ENCODE peak calls at places on chromosomes 5 and 9, in four cellular contexts. A is uterus, R is ovary, D is A549. Y is an unnamed sample. For H3K4me1, the result is how much of the 10 kb centered on the place peaks cover.

GRCh38 chr9:70324963-70325362 is 66.2 kb downstream of the SMC5 start:
- DNase-seq in A (no peak), D (no peak), R (no peak), Y (no peak)

GRCh38 chr5:143213851-143214363 is 189.6 kb downstream of the NR3C1 start:
- DNase-seq in A (no peak), D (no peak), R (no peak), Y (no peak)

GRCh38 chr5:34905564-34905963 is 9.7 kb downstream of the RAD1 start:
- DNase-seq in A (no peak), D (peak), R (no peak), Y (no peak)

GRCh38 chr5:43638556-43638955 is 35.6 kb downstream of the NNT start:
- DNase-seq in A (no peak), R (no peak), D (no peak), Y (no peak)

GRCh38 chr5:18220631-18221030 is 586.4 kb downstream of the TAF11L14 start:
- DNase-seq in D (no peak), A (no peak), R (no peak), Y (no peak)

GRCh38 chr5:176818391-176819098 is 8.2 kb downstream of the UNC5A start:
- DNase-seq in A (no peak), D (no peak), R (no peak), Y (no peak)

GRCh38 chr5:12019306-12019705 is 115.1 kb upstream of the CTNND2 start:
- DNase-seq in D (no peak), R (no peak), A (no peak), Y (no peak)

GRCh38 chr9:113386571-113387393 is 10.0 kb upstream of the HDHD3 start:
- DNase-seq in A (no peak), R (no peak), D (no peak), Y (no peak)

GRCh38 chr9:13524245-13524644 is 244.8 kb upstream of the MPDZ start:
- DNase-seq in R (no peak), D (no peak), A (no peak), Y (no peak)

GRCh38 chr9:127122176-127123151 is at the start of gene ANGPTL2:
- DNase-seq in R (peak), D (no peak), A (peak), Y (peak)
- TF ChIP-seq POLR2A in R (peak), D (no peak), A (peak), Y (peak)

DNA sequence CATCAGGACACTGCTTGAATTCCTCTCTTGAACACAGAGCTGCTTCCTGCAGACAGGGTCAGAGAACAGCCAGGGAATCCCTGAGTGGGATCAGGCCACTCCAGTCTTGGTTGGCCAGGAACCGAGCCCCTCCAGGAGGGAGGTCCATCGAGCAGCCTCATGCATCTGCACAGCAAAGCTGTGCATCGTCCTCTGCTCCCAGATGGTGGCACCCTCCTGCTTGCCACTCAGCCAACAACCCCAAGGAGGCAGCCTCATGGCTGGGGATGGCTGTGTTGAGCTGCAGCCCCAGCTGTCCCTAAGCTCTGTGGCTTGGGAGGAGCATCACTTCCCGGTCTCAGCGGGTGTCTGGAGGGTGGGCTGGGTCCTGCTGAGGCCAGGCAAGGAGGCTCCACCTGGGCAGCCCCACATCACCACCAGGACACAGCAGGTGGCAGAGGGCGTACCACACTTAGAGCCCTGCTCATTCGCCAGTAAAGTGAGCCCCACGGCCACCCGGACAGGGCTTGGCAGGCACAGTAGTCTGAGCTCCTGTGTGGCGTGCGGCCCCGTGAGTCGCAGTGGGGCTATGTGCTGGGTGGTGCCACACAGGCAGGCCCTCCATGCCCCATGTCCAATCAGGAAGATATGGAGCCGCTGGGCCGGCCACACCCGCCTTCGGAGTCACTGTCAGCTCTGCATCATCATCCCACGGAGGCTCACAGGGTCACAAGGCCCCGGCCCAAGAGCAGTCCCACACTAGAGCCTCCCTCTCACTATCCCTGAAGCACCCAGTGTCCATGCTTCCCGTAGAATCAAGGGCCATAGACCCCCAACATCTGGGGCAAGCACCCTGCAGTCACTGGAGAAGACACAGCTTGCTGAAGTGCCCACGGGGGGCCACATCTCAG is 11.9 kb downstream of the LPCAT1 start:
- DNase-seq in A (peak), D (peak), R (peak), Y (peak)
- H3K4me1 ChIP-seq in A (under half), D (half or more), R (under half), Y (under half)

GRCh38 chr9:81827616-81828296 is 100.5 kb upstream of the SPATA31D4 start:
- DNase-seq in A (no peak), D (no peak), R (no peak), Y (no peak)

GRCh38 chr9:81825831-81826540 is 102.2 kb upstream of the SPATA31D4 start:
- DNase-seq in R (no peak), D (no peak), A (no peak), Y (peak)

GRCh38 chr9:81823672-81824554 is 104.3 kb upstream of the SPATA31D4 start:
- DNase-seq in R (no peak), A (no peak), D (no peak), Y (no peak)

GRCh38 chr9:81824802-81825770 is 103.1 kb upstream of the SPATA31D4 start:
- DNase-seq in D (no peak), R (no peak), A (no peak), Y (no peak)

GRCh38 chr9:81826541-81826906 is 101.7 kb upstream of the SPATA31D4 start:
- DNase-seq in A (no peak), R (no peak), D (no peak), Y (no peak)
- TF ChIP-seq POLR2A in A (no peak), R (no peak), D (no peak), Y (no peak)

GRCh38 chr5:116876240-116876840 is 301.7 kb upstream of the SEMA6A start:
- DNase-seq in R (no peak), D (no peak), A (no peak), Y (no peak)

GRCh38 chr5:116872486-116872885 is 297.9 kb upstream of the SEMA6A start:
- DNase-seq in R (no peak), A (no peak), D (no peak), Y (no peak)

GRCh38 chr5:116872986-116873385 is 298.4 kb upstream of the SEMA6A start:
- DNase-seq in R (no peak), D (no peak), A (no peak), Y (no peak)
- H3K4me1 ChIP-seq in R (under half), D (under half), A (under half), Y (under half)

GRCh38 chr9:129962889-129963703 is 79.9 kb downstream of the FNBP1 start:
- DNase-seq in D (no peak), R (no peak), A (peak), Y (peak)
- TF ChIP-seq POLR2A in D (no peak), R (peak), A (peak), Y (no peak)

GRCh38 chr9:121609845-121610637 is 41.4 kb upstream of the DAB2IP start:
- DNase-seq in D (peak), R (no peak), A (peak), Y (no peak)
- H3K4me1 ChIP-seq in D (under half), R (under half), A (under half), Y (under half)

GRCh38 chr9:137191245-137191644 is 2.8 kb downstream of the SSNA1 start:
- DNase-seq in A (no peak), D (no peak), R (no peak), Y (no peak)

GRCh38 chr9:137188490-137189296 is at the start of the genes ANAPC2 and SSNA1:
- DNase-seq in A (peak), R (peak), D (peak), Y (peak)

GRCh38 chr9:137190315-137190853 is 1.9 kb downstream of the SSNA1 start:
- DNase-seq in D (no peak), A (no peak), R (no peak), Y (no peak)

GRCh38 chr9:137188086-137188489 is 272 bp downstream of the ANAPC2 start:
- DNase-seq in R (no peak), D (no peak), A (no peak), Y (no peak)

GRCh38 chr9:137189297-137190295 is 1.1 kb downstream of the SSNA1 start:
- DNase-seq in R (no peak), D (no peak), A (no peak), Y (no peak)
- TF ChIP-seq POLR2A in R (no peak), D (no peak), A (no peak), Y (no peak)

Y was measured in Peyer's patch.